ENCODE peak calls at places on chromosomes 2 and 18, in eight cellular contexts. Y is PC-9; B is stimulated activated CD4-positive, alpha-beta T cell treated with anti-CD3 and anti-CD28 coated beads, Interleukin-2, amount 100 ng/mL, for 48 hours; X is colonic mucosa; C is activated CD4-positive, alpha-beta T cell treated with anti-CD3 and anti-CD28 coated beads, Interleukin-2, amount 50 U/mL, for 48 hours; L is endothelial cell of umbilical vein; G is pons; H is stimulated activated CD8-positive, alpha-beta memory T cell treated with anti-CD3 and anti-CD28 coated beads, Interleukin-7, amount 100 ng/mL, for 1 hour. A is an unnamed sample.

GRCh38 chr18:6543330-6543908 is 128.7 kb upstream of the L3MBTL4 start:
- DNase-seq in Y (no peak), B (no peak), X (no peak), C (no peak), L (peak), G (peak), H (no peak), A (no peak)

GRCh38 chr2:101864426-101864825 is 127.3 kb upstream of the IL1R2 start:
- DNase-seq in Y (no peak), B (no peak), X (no peak), C (no peak), L (peak), G (peak), H (no peak), A (no peak)

GRCh38 chr18:63237911-63238710 is 81.5 kb downstream of the BCL2 start:
- DNase-seq in Y (peak), B (no peak), X (no peak), C (no peak), L (peak), G (peak), H (no peak), A (no peak)

GRCh38 chr2:575728-576237 is 101.4 kb downstream of the TMEM18 start:
- DNase-seq in Y (no peak), B (no peak), X (no peak), C (no peak), L (no peak), G (no peak), H (no peak), A (no peak)

GRCh38 chr18:62486290-62486964 is 36.4 kb upstream of the ZCCHC2 start:
- DNase-seq in Y (peak), B (peak), X (peak), C (peak), L (peak), G (no peak), H (no peak), A (no peak)

GRCh38 chr2:176565641-176566323 is 296.5 kb downstream of the MTX2 start:
- DNase-seq in Y (no peak), B (no peak), X (no peak), C (no peak), L (peak), G (no peak), H (no peak), A (no peak)

GRCh38 chr2:85959191-85959590 is 70.4 kb upstream of the ST3GAL5 start:
- DNase-seq in Y (no peak), B (no peak), X (no peak), C (no peak), L (no peak), G (no peak), H (no peak), A (no peak)

GRCh38 chr2:30800159-30800558 is 7.1 kb downstream of the CAPN13 start:
- DNase-seq in Y (no peak), B (no peak), X (no peak), C (no peak), L (no peak), G (no peak), H (no peak), A (no peak)

GRCh38 chr2:113720167-113720566 is 36.3 kb downstream of the SLC35F5 start:
- DNase-seq in Y (no peak), B (no peak), X (no peak), C (no peak), L (peak), G (no peak), H (no peak), A (no peak)

GRCh38 chr2:118763797-118764196 is 83.7 kb downstream of the EN1 start:
- DNase-seq in Y (no peak), B (no peak), X (no peak), C (no peak), L (no peak), G (peak), H (no peak), A (no peak)

GRCh38 chr2:226063704-226064390 is 664.3 kb downstream of the NYAP2 start:
- DNase-seq in Y (no peak), B (no peak), X (no peak), C (no peak), L (no peak), G (no peak), H (no peak), A (no peak)

GRCh38 chr2:237591021-237591370 is 462 bp upstream of the RAB17 start:
- DNase-seq in Y (peak), B (no peak), X (peak), C (no peak), L (no peak), G (no peak), H (no peak), A (no peak)

GRCh38 chr18:39672171-39672570 is 2106.6 kb upstream of the CELF4 start:
- DNase-seq in Y (no peak), B (no peak), X (no peak), C (no peak), L (no peak), G (no peak), H (no peak), A (no peak)